ENCODE peak calls at places on chromosomes 4 and X, in six cellular contexts. G is astrocyte, P is HCT116, S is GM12878, R is hepatocyte, F is neural progenitor cell. Z is an unnamed sample.

GRCh38 chr4:29596228-29596627 is 1123.9 kb upstream of the PCDH7 start:
- DNase-seq in P (no peak), F (no peak), R (no peak), S (no peak), G (no peak), Z (no peak)

GRCh38 chr4:47349323-47349722 is 114.2 kb downstream of the COMMD8 start:
- DNase-seq in P (no peak), G (peak; percentile 73), F (no peak), R (no peak), S (no peak), Z (no peak)

GRCh38 chr4:141576585-141577110 is 59.7 kb upstream of the IL15 start:
- DNase-seq in S (no peak), P (no peak), G (no peak), R (no peak), F (no peak), Z (no peak)

GRCh38 chr4:30839583-30840520 is 119.7 kb downstream of the PCDH7 start:
- DNase-seq in G (peak; percentile 98), F (no peak), S (no peak), R (peak; percentile 29), P (peak; percentile 97), Z (peak; percentile 83)

GRCh38 chrX:131704136-131704695 is 160.3 kb downstream of the OR13H1 start:
- DNase-seq in F (no peak), R (no peak), P (no peak), S (peak; percentile 87), G (peak; percentile 51), Z (peak; percentile 85)

GRCh38 chr4:165301833-165302232 is 25.6 kb upstream of the MSMO1 start:
- DNase-seq in G (peak; percentile 24), P (no peak), S (no peak), R (no peak), F (no peak), Z (no peak)

GRCh38 chrX:120380699-120381098 is 18.8 kb downstream of the ATP1B4 start:
- DNase-seq in F (peak; percentile 34), P (peak; percentile 29), G (no peak), R (peak; percentile 17), S (no peak), Z (peak; percentile 32)

GRCh38 chr4:90328558-90328957 is 201.4 kb downstream of the CCSER1 start:
- DNase-seq in R (peak; percentile 14), G (peak; percentile 1), P (peak; percentile 44), F (peak; percentile 42), S (no peak), Z (peak; percentile 45)

GRCh38 chrX:124211312-124211942 is 121.0 kb upstream of the TEX13D start:
- DNase-seq in P (peak; percentile 8), F (peak; percentile 50), S (no peak), R (peak; percentile 37), G (no peak), Z (peak; percentile 73)

GRCh38 chr4:87152310-87153061 is 67.9 kb downstream of the KLHL8 start:
- DNase-seq in R (no peak), S (no peak), G (no peak), F (peak; percentile 21), P (no peak), Z (peak; percentile 25)

GRCh38 chr4:3645711-3646221 is 113.5 kb upstream of the LRPAP1 start:
- DNase-seq in G (no peak), F (no peak), P (no peak), R (no peak), S (no peak), Z (no peak)

GRCh38 chrX:7448123-7448522 is 300.2 kb upstream of the PUDP start:
- DNase-seq in G (no peak), R (no peak), S (no peak), P (no peak), F (no peak), Z (no peak)

GRCh38 chrX:129690435-129690834 is 35.7 kb upstream of the APLN start:
- DNase-seq in G (peak; percentile 18), F (no peak), R (no peak), S (no peak), P (no peak), Z (no peak)

GRCh38 chr4:155820887-155821529 is 45.1 kb downstream of the ASIC5 start:
- DNase-seq in R (no peak), G (no peak), S (no peak), F (no peak), P (no peak), Z (no peak)

GRCh38 chrX:11789809-11790208 is 31.8 kb downstream of the MSL3 start:
- DNase-seq in P (no peak), R (no peak), F (no peak), S (peak; percentile 48), G (no peak), Z (no peak)

GRCh38 chr4:6452897-6453687 is 19.3 kb downstream of the PPP2R2C start:
- DNase-seq in R (no peak), P (no peak), S (no peak), F (no peak), G (no peak), Z (no peak)

GRCh38 chr4:134024251-134024650 is 177.3 kb downstream of the PABPC4L start:
- DNase-seq in P (peak; percentile 34), R (peak; percentile 25), G (peak; percentile 4), F (peak; percentile 43), S (no peak), Z (peak; percentile 43)

GRCh38 chr4:2793578-2793919 is 664 bp downstream of the SH3BP2 start:
- DNase-seq in R (peak; percentile 63), P (peak; percentile 12), F (peak; percentile 30), G (peak; percentile 38), S (no peak), Z (peak; percentile 42)

GRCh38 chrX:118199997-118200396 is 83.4 kb upstream of the KLHL13 start:
- DNase-seq in S (no peak), G (no peak), P (no peak), F (no peak), R (no peak), Z (no peak)

GRCh38 chr4:150176559-150176958 is 98.3 kb downstream of the DCLK2 start:
- DNase-seq in P (no peak), R (peak; percentile 18), G (peak; percentile 85), F (no peak), S (no peak), Z (peak; percentile 54)

GRCh38 chr4:8913858-8914460 is 42.3 kb upstream of the HMX1 start:
- DNase-seq in R (peak; percentile 2), S (no peak), F (no peak), P (no peak), G (no peak), Z (no peak)

GRCh38 chr4:145808021-145808650 is 128.2 kb downstream of the C4orf51 start:
- DNase-seq in S (peak; percentile 86), P (peak; percentile 96), F (no peak), R (peak; percentile 70), G (peak; percentile 96), Z (peak; percentile 87)

GRCh38 chrX:117957128-117957527 is 159.5 kb downstream of the KLHL13 start:
- DNase-seq in R (no peak), P (no peak), G (peak; percentile 55), F (no peak), S (no peak), Z (no peak)

GRCh38 chrX:38600089-38600755 is 38.9 kb downstream of the TSPAN7 start:
- DNase-seq in P (no peak), R (no peak), G (no peak), F (peak; percentile 47), S (no peak), Z (no peak)
- TF ChIP-seq CTCF in P (no peak), R (no peak), G (no peak), F (no peak), S (no peak), Z (no peak)

GRCh38 chrX:12954981-12955380 is 19.9 kb upstream of the TMSB4X start:
- DNase-seq in R (no peak), S (no peak), P (no peak), F (no peak), G (no peak), Z (no peak)
- TF ChIP-seq EZH2 in R (no peak), S (no peak), P (no peak), F (no peak), G (no peak), Z (no peak)

GRCh38 chr4:70901984-70902576 is at the start of gene MOB1B:
- DNase-seq in S (peak; percentile 34), R (peak; percentile 95), P (peak; percentile 59), G (peak; percentile 84), F (peak; percentile 95), Z (peak; percentile 84)
- TF ChIP-seq CTCF in S (peak; percentile 23), R (peak; percentile 38), P (no peak), G (no peak), F (peak; percentile 48), Z (no peak)

GRCh38 chr4:110621839-110622751 is 782 bp downstream of the PITX2 start:
- DNase-seq in F (peak; percentile 63), P (no peak), G (no peak), R (no peak), S (no peak), Z (no peak)

GRCh38 chr4:110624016-110624770 is 1.3 kb upstream of the PITX2 start:
- DNase-seq in G (no peak), S (no peak), P (no peak), F (no peak), R (no peak), Z (no peak)

GRCh38 chr4:110622841-110623709 is at the start of gene PITX2:
- DNase-seq in R (peak; percentile 98), P (peak; percentile 92), F (peak; percentile 98), G (peak; percentile 65), S (no peak), Z (no peak)

GRCh38 chr4:110624904-110625494 is 2.1 kb upstream of the PITX2 start:
- DNase-seq in R (no peak), P (no peak), G (no peak), S (no peak), F (peak; percentile 16), Z (peak; percentile 29)

DNA sequence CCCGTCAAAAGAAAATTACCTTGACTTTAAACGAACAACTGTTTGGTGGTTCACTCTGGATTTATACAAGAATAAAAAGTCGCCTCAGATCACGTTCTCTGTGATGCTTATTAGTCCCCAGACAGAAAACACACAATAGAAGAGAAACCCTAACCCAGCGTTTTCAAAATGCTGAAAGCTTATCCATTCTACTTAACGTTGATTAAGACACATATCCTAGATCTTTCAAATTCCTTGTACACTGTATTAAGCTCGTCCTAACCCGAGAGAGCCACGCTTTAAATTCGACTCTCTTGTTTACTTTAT is 786 bp upstream of the PITX2 start:
- DNase-seq in F (no peak), S (no peak), G (no peak), P (no peak), R (no peak), Z (no peak)
- TF ChIP-seq EZH2 in F (no peak), S (no peak), G (no peak), P (no peak), R (no peak), Z (no peak)

GRCh38 chr4:44760142-44760898 is 34.0 kb upstream of the GNPDA2 start:
- DNase-seq in F (peak; percentile 52), R (peak; percentile 67), S (no peak), G (peak; percentile 7), P (peak; percentile 19), Z (peak; percentile 70)
- TF ChIP-seq CTCF in F (peak; percentile 72), R (peak; percentile 71), S (peak; percentile 39), G (peak; percentile 60), P (peak; percentile 33), Z (peak; percentile 65)